ENCODE peak calls at places on chromosomes 13 and 19, in five cellular contexts. One of them, this sample, is unnamed.

GRCh38 chr19:17385878-17386611 is 8.0 kb downstream of the CCDC194 start:
- DNase-seq in mesendoderm: peak
- DNase-seq in GM03348: peak
- DNase-seq in C1 segment of cervical spinal cord: no peak
- DNase-seq in body of pancreas: peak
- DNase-seq in this sample: peak

GRCh38 chr13:35499131-35500051 is 22.9 kb upstream of the MAB21L1 start:
- DNase-seq in mesendoderm: no peak
- DNase-seq in GM03348: no peak
- DNase-seq in C1 segment of cervical spinal cord: no peak
- DNase-seq in body of pancreas: no peak
- DNase-seq in this sample: no peak

GRCh38 chr19:53657330-53657729 is 25.5 kb downstream of the DPRX start:
- DNase-seq in mesendoderm: no peak
- DNase-seq in GM03348: no peak
- DNase-seq in C1 segment of cervical spinal cord: no peak
- DNase-seq in body of pancreas: no peak
- DNase-seq in this sample: no peak

GRCh38 chr19:7550169-7550770 is 14.8 kb downstream of the PNPLA6 start:
- DNase-seq in mesendoderm: no peak
- DNase-seq in GM03348: no peak
- DNase-seq in C1 segment of cervical spinal cord: no peak
- DNase-seq in body of pancreas: no peak
- DNase-seq in this sample: no peak

GRCh38 chr13:45136741-45137500 is 16.6 kb downstream of the GTF2F2 start:
- DNase-seq in mesendoderm: no peak
- DNase-seq in GM03348: no peak
- DNase-seq in C1 segment of cervical spinal cord: no peak
- DNase-seq in body of pancreas: no peak
- DNase-seq in this sample: no peak

GRCh38 chr19:53422551-53422950 is 9.2 kb upstream of the ZNF761 start:
- DNase-seq in mesendoderm: peak
- DNase-seq in GM03348: no peak
- DNase-seq in C1 segment of cervical spinal cord: no peak
- DNase-seq in body of pancreas: no peak
- DNase-seq in this sample: no peak

GRCh38 chr13:20475927-20476691 is 49.5 kb downstream of the CRYL1 start:
- DNase-seq in mesendoderm: peak
- DNase-seq in GM03348: no peak
- DNase-seq in C1 segment of cervical spinal cord: no peak
- DNase-seq in body of pancreas: peak
- DNase-seq in this sample: peak

GRCh38 chr19:39819786-39820185 is 14.2 kb downstream of the DYRK1B start:
- DNase-seq in mesendoderm: no peak
- DNase-seq in GM03348: no peak
- DNase-seq in C1 segment of cervical spinal cord: no peak
- DNase-seq in body of pancreas: no peak
- DNase-seq in this sample: no peak

GRCh38 chr19:18233224-18233825 is 7.1 kb upstream of the PDE4C start:
- DNase-seq in mesendoderm: no peak
- DNase-seq in GM03348: peak
- DNase-seq in C1 segment of cervical spinal cord: no peak
- DNase-seq in body of pancreas: peak
- DNase-seq in this sample: peak

GRCh38 chr13:28494861-28495585 is at the start of gene FLT1:
- DNase-seq in mesendoderm: peak
- DNase-seq in GM03348: peak
- DNase-seq in C1 segment of cervical spinal cord: no peak
- DNase-seq in body of pancreas: no peak
- DNase-seq in this sample: peak

GRCh38 chr19:44817725-44818469 is 9.0 kb downstream of the BCAM start:
- DNase-seq in mesendoderm: no peak
- DNase-seq in GM03348: no peak
- DNase-seq in C1 segment of cervical spinal cord: no peak
- DNase-seq in body of pancreas: no peak
- DNase-seq in this sample: no peak

GRCh38 chr13:106986033-106986484 is 418.1 kb upstream of the ARGLU1 start:
- DNase-seq in mesendoderm: peak
- DNase-seq in GM03348: no peak
- DNase-seq in C1 segment of cervical spinal cord: no peak
- DNase-seq in body of pancreas: no peak
- DNase-seq in this sample: peak

GRCh38 chr19:41701401-41702075 is 6.9 kb upstream of the CEACAM5 start:
- DNase-seq in mesendoderm: no peak
- DNase-seq in GM03348: no peak
- DNase-seq in C1 segment of cervical spinal cord: no peak
- DNase-seq in body of pancreas: peak
- DNase-seq in this sample: no peak

GRCh38 chr19:55285225-55285890 is 1.6 kb downstream of the BRSK1 start:
- DNase-seq in mesendoderm: no peak
- DNase-seq in GM03348: peak
- DNase-seq in C1 segment of cervical spinal cord: no peak
- DNase-seq in body of pancreas: no peak
- DNase-seq in this sample: no peak

GRCh38 chr13:73060251-73061160 is 1.7 kb downstream of the KLF5 start:
- DNase-seq in mesendoderm: peak
- DNase-seq in GM03348: peak
- DNase-seq in C1 segment of cervical spinal cord: no peak
- DNase-seq in body of pancreas: peak
- DNase-seq in this sample: peak

GRCh38 chr19:662207-662961 is 630 bp downstream of the RNF126 start:
- DNase-seq in mesendoderm: peak
- DNase-seq in GM03348: peak
- DNase-seq in C1 segment of cervical spinal cord: no peak
- DNase-seq in body of pancreas: peak
- DNase-seq in this sample: peak

GRCh38 chr13:25253702-25254101 is 33.6 kb downstream of the MTMR6 start:
- DNase-seq in mesendoderm: no peak
- DNase-seq in GM03348: no peak
- DNase-seq in C1 segment of cervical spinal cord: no peak
- DNase-seq in body of pancreas: no peak
- DNase-seq in this sample: no peak

GRCh38 chr13:102399791-102400618 is 1.8 kb downstream of the FGF14 start:
- DNase-seq in mesendoderm: peak
- DNase-seq in GM03348: peak
- DNase-seq in C1 segment of cervical spinal cord: peak
- DNase-seq in body of pancreas: peak
- DNase-seq in this sample: no peak

GRCh38 chr19:6996810-6997209 is 24.4 kb downstream of the MBD3L2B start:
- DNase-seq in mesendoderm: no peak
- DNase-seq in GM03348: no peak
- DNase-seq in C1 segment of cervical spinal cord: no peak
- DNase-seq in body of pancreas: no peak
- DNase-seq in this sample: no peak

GRCh38 chr13:41648314-41648935 is 191.1 kb downstream of the RGCC start:
- DNase-seq in mesendoderm: peak
- DNase-seq in GM03348: no peak
- DNase-seq in C1 segment of cervical spinal cord: no peak
- DNase-seq in body of pancreas: no peak
- DNase-seq in this sample: peak

GRCh38 chr13:47033216-47033615 is 136.4 kb upstream of the HTR2A start:
- DNase-seq in mesendoderm: peak
- DNase-seq in GM03348: peak
- DNase-seq in C1 segment of cervical spinal cord: no peak
- DNase-seq in body of pancreas: peak
- DNase-seq in this sample: no peak

GRCh38 chr19:56148096-56148495 is 7.0 kb downstream of the ZNF444 start:
- DNase-seq in mesendoderm: no peak
- DNase-seq in GM03348: no peak
- DNase-seq in C1 segment of cervical spinal cord: no peak
- DNase-seq in body of pancreas: no peak
- DNase-seq in this sample: no peak

GRCh38 chr19:42092350-42092749 is 16.4 kb downstream of the ZNF574 start:
- DNase-seq in mesendoderm: peak
- DNase-seq in GM03348: peak
- DNase-seq in C1 segment of cervical spinal cord: no peak
- DNase-seq in body of pancreas: peak
- DNase-seq in this sample: no peak

GRCh38 chr13:75702476-75702875 is 66.3 kb downstream of the LMO7 start:
- DNase-seq in mesendoderm: no peak
- DNase-seq in GM03348: no peak
- DNase-seq in C1 segment of cervical spinal cord: no peak
- DNase-seq in body of pancreas: no peak
- DNase-seq in this sample: no peak

GRCh38 chr13:79522583-79522982 is 41.6 kb downstream of the NDFIP2 start:
- DNase-seq in mesendoderm: no peak
- DNase-seq in GM03348: peak
- DNase-seq in C1 segment of cervical spinal cord: no peak
- DNase-seq in body of pancreas: no peak
- DNase-seq in this sample: no peak

GRCh38 chr19:4555657-4556561 is 3.6 kb downstream of the SEMA6B start:
- DNase-seq in mesendoderm: peak
- DNase-seq in GM03348: no peak
- DNase-seq in C1 segment of cervical spinal cord: no peak
- DNase-seq in body of pancreas: no peak
- DNase-seq in this sample: peak

GRCh38 chr13:90105881-90106496 is 1241.5 kb upstream of the MIR17HG start:
- DNase-seq in mesendoderm: peak
- DNase-seq in GM03348: peak
- DNase-seq in C1 segment of cervical spinal cord: no peak
- DNase-seq in body of pancreas: no peak
- DNase-seq in this sample: no peak

GRCh38 chr13:111575276-111575675 is 254.8 kb downstream of the TEX29 start:
- DNase-seq in mesendoderm: no peak
- DNase-seq in GM03348: no peak
- DNase-seq in C1 segment of cervical spinal cord: no peak
- DNase-seq in body of pancreas: no peak
- DNase-seq in this sample: no peak

GRCh38 chr13:110448230-110448629 is 113.3 kb downstream of the RAB20 start:
- DNase-seq in mesendoderm: peak
- DNase-seq in GM03348: peak
- DNase-seq in C1 segment of cervical spinal cord: no peak
- DNase-seq in body of pancreas: no peak
- DNase-seq in this sample: no peak

GRCh38 chr13:24038846-24039330 is 121.6 kb upstream of the SPATA13 start:
- DNase-seq in mesendoderm: no peak
- DNase-seq in GM03348: peak
- DNase-seq in C1 segment of cervical spinal cord: peak
- DNase-seq in body of pancreas: peak
- DNase-seq in this sample: no peak

GRCh38 chr13:27038323-27038722 is 133.3 kb downstream of the USP12 start:
- DNase-seq in mesendoderm: no peak
- DNase-seq in GM03348: peak
- DNase-seq in C1 segment of cervical spinal cord: no peak
- DNase-seq in body of pancreas: no peak
- DNase-seq in this sample: no peak

GRCh38 chr13:27053235-27053884 is 118.3 kb downstream of the USP12 start:
- DNase-seq in mesendoderm: peak
- DNase-seq in GM03348: no peak
- DNase-seq in C1 segment of cervical spinal cord: no peak
- DNase-seq in body of pancreas: no peak
- DNase-seq in this sample: no peak

GRCh38 chr13:73943137-73943964 is 190.9 kb downstream of the KLF12 start:
- DNase-seq in mesendoderm: no peak
- DNase-seq in GM03348: no peak
- DNase-seq in C1 segment of cervical spinal cord: no peak
- DNase-seq in body of pancreas: no peak
- DNase-seq in this sample: no peak

GRCh38 chr13:37107868-37108267 is 2.4 kb upstream of the CSNK1A1L start:
- DNase-seq in mesendoderm: no peak
- DNase-seq in GM03348: no peak
- DNase-seq in C1 segment of cervical spinal cord: no peak
- DNase-seq in body of pancreas: no peak
- DNase-seq in this sample: no peak

GRCh38 chr13:108176685-108177274 is 38.6 kb downstream of the LIG4 start:
- DNase-seq in mesendoderm: peak
- DNase-seq in GM03348: peak
- DNase-seq in C1 segment of cervical spinal cord: no peak
- DNase-seq in body of pancreas: peak
- DNase-seq in this sample: peak

GRCh38 chr19:49605605-49606004 is 14.6 kb downstream of the PRR12 start:
- DNase-seq in mesendoderm: no peak
- DNase-seq in GM03348: no peak
- DNase-seq in C1 segment of cervical spinal cord: no peak
- DNase-seq in body of pancreas: no peak
- DNase-seq in this sample: no peak

GRCh38 chr13:87444135-87444534 is 227.0 kb upstream of the SLITRK5 start:
- DNase-seq in mesendoderm: no peak
- DNase-seq in GM03348: no peak
- DNase-seq in C1 segment of cervical spinal cord: no peak
- DNase-seq in body of pancreas: no peak
- DNase-seq in this sample: no peak

GRCh38 chr13:112449545-112449930 is 73.4 kb downstream of the SPACA7 start:
- DNase-seq in mesendoderm: no peak
- DNase-seq in GM03348: no peak
- DNase-seq in C1 segment of cervical spinal cord: no peak
- DNase-seq in body of pancreas: no peak
- DNase-seq in this sample: no peak

GRCh38 chr19:38274734-38275133 is 10.4 kb downstream of the SPINT2 start:
- DNase-seq in mesendoderm: no peak
- DNase-seq in GM03348: no peak
- DNase-seq in C1 segment of cervical spinal cord: peak
- DNase-seq in body of pancreas: no peak
- DNase-seq in this sample: no peak